ENCODE peak calls at places on chromosomes 5 and 9, in five cellular contexts. One of them, this sample, is unnamed.

GRCh38 chr5:178392998-178393397 is 160.4 kb upstream of the PHYKPL start:
- DNase-seq in HepG2: no peak
- DNase-seq in K562: no peak
- DNase-seq in SK-N-MC: no peak
- DNase-seq in prostate gland: no peak
- DNase-seq in this sample: peak

GRCh38 chr5:134526483-134527155 is 1.1 kb downstream of the JADE2 start:
- DNase-seq in HepG2: peak
- DNase-seq in K562: peak
- DNase-seq in SK-N-MC: no peak
- DNase-seq in prostate gland: peak
- DNase-seq in this sample: peak

GRCh38 chr5:132662925-132663770 is 5.2 kb downstream of the IL13 start:
- DNase-seq in HepG2: peak
- DNase-seq in K562: peak
- DNase-seq in SK-N-MC: no peak
- DNase-seq in prostate gland: no peak
- DNase-seq in this sample: peak

GRCh38 chr5:158955636-158956035 is 144.1 kb downstream of the EBF1 start:
- DNase-seq in HepG2: no peak
- DNase-seq in K562: no peak
- DNase-seq in SK-N-MC: no peak
- DNase-seq in prostate gland: no peak
- DNase-seq in this sample: no peak

GRCh38 chr5:66554211-66554610 is 42.0 kb upstream of the MAST4 start:
- DNase-seq in HepG2: no peak
- DNase-seq in K562: no peak
- DNase-seq in SK-N-MC: no peak
- DNase-seq in prostate gland: no peak
- DNase-seq in this sample: no peak

GRCh38 chr9:85108806-85109205 is 439.3 kb downstream of the NTRK2 start:
- DNase-seq in HepG2: no peak
- DNase-seq in K562: no peak
- DNase-seq in SK-N-MC: no peak
- DNase-seq in prostate gland: no peak
- DNase-seq in this sample: no peak

GRCh38 chr9:33167084-33167948 is at the start of gene B4GALT1:
- DNase-seq in HepG2: peak
- DNase-seq in K562: peak
- DNase-seq in SK-N-MC: no peak
- DNase-seq in prostate gland: peak
- DNase-seq in this sample: peak

GRCh38 chr9:117546894-117547293 is 132.0 kb upstream of the ASTN2 start:
- DNase-seq in HepG2: no peak
- DNase-seq in K562: no peak
- DNase-seq in SK-N-MC: no peak
- DNase-seq in prostate gland: peak
- DNase-seq in this sample: peak

GRCh38 chr9:88775966-88776365 is 215.3 kb upstream of the S1PR3 start:
- DNase-seq in HepG2: no peak
- DNase-seq in K562: no peak
- DNase-seq in SK-N-MC: no peak
- DNase-seq in prostate gland: no peak
- DNase-seq in this sample: no peak

GRCh38 chr9:130023147-130023787 is 19.7 kb downstream of the FNBP1 start:
- DNase-seq in HepG2: no peak
- DNase-seq in K562: no peak
- DNase-seq in SK-N-MC: no peak
- DNase-seq in prostate gland: no peak
- DNase-seq in this sample: no peak

GRCh38 chr5:65818592-65818991 is 96.6 kb downstream of the NLN start:
- DNase-seq in HepG2: peak
- DNase-seq in K562: no peak
- DNase-seq in SK-N-MC: no peak
- DNase-seq in prostate gland: no peak
- DNase-seq in this sample: peak

GRCh38 chr9:130240410-130241197 is 25.0 kb upstream of the HMCN2 start:
- DNase-seq in HepG2: peak
- DNase-seq in K562: peak
- DNase-seq in SK-N-MC: peak
- DNase-seq in prostate gland: peak
- DNase-seq in this sample: peak

GRCh38 chr5:134437340-134438267 is 25.9 kb upstream of the CDKN2AIPNL start:
- DNase-seq in HepG2: no peak
- DNase-seq in K562: peak
- DNase-seq in SK-N-MC: no peak
- DNase-seq in prostate gland: no peak
- DNase-seq in this sample: no peak

GRCh38 chr5:37248387-37248969 is 698 bp downstream of the CPLANE1 start:
- DNase-seq in HepG2: no peak
- DNase-seq in K562: no peak
- DNase-seq in SK-N-MC: no peak
- DNase-seq in prostate gland: no peak
- DNase-seq in this sample: no peak

GRCh38 chr9:92429866-92430265 is 5.6 kb upstream of the OMD start:
- DNase-seq in HepG2: no peak
- DNase-seq in K562: no peak
- DNase-seq in SK-N-MC: no peak
- DNase-seq in prostate gland: no peak
- DNase-seq in this sample: no peak

GRCh38 chr5:39215857-39216256 is 3.5 kb downstream of the FYB1 start:
- DNase-seq in HepG2: no peak
- DNase-seq in K562: no peak
- DNase-seq in SK-N-MC: no peak
- DNase-seq in prostate gland: no peak
- DNase-seq in this sample: no peak

GRCh38 chr5:33180900-33181299 is 259.9 kb upstream of the TARS1 start:
- DNase-seq in HepG2: no peak
- DNase-seq in K562: no peak
- DNase-seq in SK-N-MC: no peak
- DNase-seq in prostate gland: no peak
- DNase-seq in this sample: no peak

DNA sequence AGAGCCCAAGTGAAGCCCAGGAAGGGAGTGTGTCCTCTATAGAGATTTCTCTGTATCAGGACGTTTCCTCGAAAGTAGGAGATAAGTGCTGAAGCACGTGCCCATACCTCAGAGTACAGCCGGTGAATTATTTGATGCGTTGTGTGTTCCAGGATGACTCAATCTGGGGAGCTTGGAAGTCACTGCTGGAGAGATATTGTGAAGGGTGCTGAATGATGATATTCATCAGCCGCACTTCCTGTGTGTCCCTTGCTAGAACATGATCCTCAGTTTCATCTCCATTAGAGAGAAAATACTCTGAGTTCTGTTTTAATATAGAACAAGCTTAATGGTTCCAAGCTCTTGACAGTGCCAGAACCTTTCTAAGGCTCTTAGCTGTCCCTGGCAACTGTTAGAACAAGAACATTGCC is 402.3 kb upstream of the ADAMTSL1 start:
- DNase-seq in HepG2: no peak
- DNase-seq in K562: no peak
- DNase-seq in SK-N-MC: no peak
- DNase-seq in prostate gland: no peak
- DNase-seq in this sample: no peak
- TF ChIP-seq POLR2AphosphoS5 in HepG2: no peak
- TF ChIP-seq POLR2AphosphoS5 in K562: no peak
- TF ChIP-seq POLR2AphosphoS5 in SK-N-MC: no peak
- TF ChIP-seq POLR2AphosphoS5 in prostate gland: no peak
- TF ChIP-seq POLR2AphosphoS5 in this sample: no peak

DNA sequence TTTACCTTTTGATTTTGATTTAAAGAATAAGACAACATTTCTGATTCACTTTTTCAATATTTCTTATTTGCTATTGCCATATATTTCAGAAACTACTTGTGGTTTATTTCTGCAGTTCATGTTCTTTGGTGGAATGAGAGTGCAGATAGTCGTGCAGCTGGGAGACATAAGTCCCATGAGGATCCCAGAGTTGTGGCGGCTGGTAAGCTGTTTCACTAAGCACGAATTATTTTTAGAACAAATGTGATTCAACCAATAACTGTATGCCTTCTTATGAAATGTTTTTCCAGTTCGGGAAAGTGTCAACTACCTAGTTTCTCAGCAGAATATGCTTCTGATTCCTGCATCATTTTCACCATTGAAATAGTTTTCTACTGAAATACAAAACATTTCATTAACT is 8.8 kb downstream of the NIPSNAP3B start:
- DNase-seq in HepG2: no peak
- DNase-seq in K562: no peak
- DNase-seq in SK-N-MC: no peak
- DNase-seq in prostate gland: no peak
- DNase-seq in this sample: no peak
- H3K4me3 ChIP-seq in HepG2: no peak
- H3K4me3 ChIP-seq in K562: no peak
- H3K4me3 ChIP-seq in SK-N-MC: peak
- H3K4me3 ChIP-seq in prostate gland: no peak
- H3K4me3 ChIP-seq in this sample: no peak

GRCh38 chr5:74167930-74168315 is 472.6 kb downstream of the ENC1 start:
- DNase-seq in HepG2: no peak
- DNase-seq in K562: no peak
- DNase-seq in SK-N-MC: no peak
- DNase-seq in prostate gland: peak
- DNase-seq in this sample: no peak

GRCh38 chr5:74164725-74165226 is 475.8 kb downstream of the ENC1 start:
- DNase-seq in HepG2: no peak
- DNase-seq in K562: no peak
- DNase-seq in SK-N-MC: no peak
- DNase-seq in prostate gland: no peak
- DNase-seq in this sample: no peak

GRCh38 chr5:74169704-74170103 is 470.8 kb downstream of the ENC1 start:
- DNase-seq in HepG2: no peak
- DNase-seq in K562: no peak
- DNase-seq in SK-N-MC: no peak
- DNase-seq in prostate gland: no peak
- DNase-seq in this sample: no peak

GRCh38 chr5:74166064-74166463 is 474.5 kb downstream of the ENC1 start:
- DNase-seq in HepG2: no peak
- DNase-seq in K562: no peak
- DNase-seq in SK-N-MC: no peak
- DNase-seq in prostate gland: no peak
- DNase-seq in this sample: no peak

GRCh38 chr5:74167206-74167929 is 473.2 kb downstream of the ENC1 start:
- DNase-seq in HepG2: no peak
- DNase-seq in K562: no peak
- DNase-seq in SK-N-MC: no peak
- DNase-seq in prostate gland: peak
- DNase-seq in this sample: no peak
- TF ChIP-seq POLR2AphosphoS5 in HepG2: no peak
- TF ChIP-seq POLR2AphosphoS5 in K562: no peak
- TF ChIP-seq POLR2AphosphoS5 in SK-N-MC: no peak
- TF ChIP-seq POLR2AphosphoS5 in prostate gland: peak
- TF ChIP-seq POLR2AphosphoS5 in this sample: peak

GRCh38 chr9:132214027-132214622 is 52.3 kb downstream of the NTNG2 start:
- DNase-seq in HepG2: no peak
- DNase-seq in K562: no peak
- DNase-seq in SK-N-MC: no peak
- DNase-seq in prostate gland: peak
- DNase-seq in this sample: peak
- H3K4me3 ChIP-seq in HepG2: no peak
- H3K4me3 ChIP-seq in K562: no peak
- H3K4me3 ChIP-seq in SK-N-MC: no peak
- H3K4me3 ChIP-seq in prostate gland: no peak
- H3K4me3 ChIP-seq in this sample: no peak

GRCh38 chr5:113901718-113902117 is 388.2 kb downstream of the YTHDC2 start:
- DNase-seq in HepG2: no peak
- DNase-seq in K562: no peak
- DNase-seq in SK-N-MC: no peak
- DNase-seq in prostate gland: no peak
- DNase-seq in this sample: no peak
- TF ChIP-seq POLR2AphosphoS5 in HepG2: no peak
- TF ChIP-seq POLR2AphosphoS5 in K562: no peak
- TF ChIP-seq POLR2AphosphoS5 in SK-N-MC: no peak
- TF ChIP-seq POLR2AphosphoS5 in prostate gland: no peak
- TF ChIP-seq POLR2AphosphoS5 in this sample: no peak

This sample was measured in stomach.